ENCODE peak calls at places on chromosomes 4 and X, in six cellular contexts. W is Peyer's patch, B is tibial nerve, G is sigmoid colon, V is endothelial cell of umbilical vein, F is uterus. Y is an unnamed sample.

GRCh38 chr4:153488006-153488718 is 22.0 kb downstream of the TMEM131L start:
- DNase-seq in G (no peak), W (peak), F (no peak), V (peak), B (no peak), Y (no peak)

GRCh38 chrX:79036152-79036551 is 91.0 kb downstream of the P2RY10 start:
- DNase-seq in G (no peak), W (no peak), B (no peak), F (no peak), V (no peak), Y (no peak)

GRCh38 chr4:183348706-183349659 is 26.8 kb upstream of the CLDN24 start:
- DNase-seq in V (peak), G (no peak), W (no peak), B (no peak), F (no peak), Y (no peak)

GRCh38 chr4:128916832-128917231 is 107.3 kb downstream of the JADE1 start:
- DNase-seq in W (peak), B (no peak), F (peak), V (no peak), G (no peak), Y (no peak)

GRCh38 chr4:48943387-48943786 is 36.8 kb upstream of the OCIAD2 start:
- DNase-seq in V (no peak), F (no peak), B (no peak), W (no peak), G (no peak), Y (no peak)

GRCh38 chr4:65917486-65917885 is 247.2 kb upstream of the EPHA5 start:
- DNase-seq in W (no peak), G (no peak), B (no peak), V (no peak), F (no peak), Y (no peak)

GRCh38 chr4:951186-951585 is 18.9 kb downstream of the TMEM175 start:
- DNase-seq in B (no peak), G (no peak), F (no peak), V (no peak), W (no peak), Y (no peak)

GRCh38 chr4:109559625-109559982 is 442 bp upstream of the MCUB start:
- DNase-seq in W (peak), F (peak), G (no peak), V (no peak), B (no peak), Y (no peak)

GRCh38 chr4:165476214-165477098 is 97.6 kb downstream of the CPE start:
- DNase-seq in V (peak), W (no peak), B (no peak), F (no peak), G (no peak), Y (no peak)

GRCh38 chr4:74267998-74268606 is 40.2 kb upstream of the EPGN start:
- DNase-seq in W (no peak), F (no peak), G (no peak), V (peak), B (no peak), Y (no peak)

GRCh38 chrX:109448539-109448938 is 33.3 kb downstream of the GUCY2F start:
- DNase-seq in G (no peak), V (no peak), W (no peak), F (no peak), B (no peak), Y (no peak)

GRCh38 chr4:182846041-182846440 is 71.1 kb downstream of the DCTD start:
- DNase-seq in G (no peak), F (no peak), W (no peak), V (no peak), B (no peak), Y (no peak)

GRCh38 chr4:163201358-163201757 is 34.7 kb upstream of the NAF1 start:
- DNase-seq in G (no peak), F (no peak), B (no peak), W (no peak), V (no peak), Y (no peak)

GRCh38 chr4:64584981-64585557 is 175.8 kb upstream of the TECRL start:
- DNase-seq in V (peak), G (no peak), W (no peak), F (no peak), B (no peak), Y (no peak)

GRCh38 chr4:107248571-107248970 is 212.5 kb upstream of the DKK2 start:
- DNase-seq in G (no peak), F (no peak), W (no peak), B (no peak), V (no peak), Y (no peak)

GRCh38 chr4:172173206-172173605 is 360.0 kb downstream of the GALNTL6 start:
- DNase-seq in V (no peak), B (no peak), F (no peak), G (no peak), W (no peak), Y (no peak)

GRCh38 chrX:19625612-19626011 is 110.3 kb upstream of the MAP3K15 start:
- DNase-seq in W (no peak), F (no peak), V (peak), B (no peak), G (no peak), Y (no peak)

GRCh38 chr4:145881991-145882390 is 56.6 kb downstream of the ZNF827 start:
- DNase-seq in V (no peak), B (no peak), W (peak), G (no peak), F (no peak), Y (peak)

GRCh38 chr4:87442889-87443288 is 20.5 kb downstream of the NUDT9 start:
- DNase-seq in G (no peak), V (no peak), F (no peak), B (no peak), W (no peak), Y (no peak)

GRCh38 chr4:140463610-140464009 is 34.5 kb downstream of the MGAT4D start:
- DNase-seq in V (no peak), G (no peak), B (no peak), W (no peak), F (no peak), Y (no peak)

GRCh38 chr4:73978886-73979285 is 2.9 kb downstream of the PF4 start:
- DNase-seq in G (no peak), F (no peak), W (no peak), V (no peak), B (no peak), Y (no peak)

GRCh38 chr4:26345541-26345940 is 24.7 kb downstream of the RBPJ start:
- DNase-seq in V (no peak), F (no peak), B (no peak), W (no peak), G (no peak), Y (no peak)

GRCh38 chr4:5142726-5143125 is 91.4 kb downstream of the STK32B start:
- DNase-seq in V (peak), G (no peak), B (no peak), W (no peak), F (peak), Y (peak)

GRCh38 chr4:101689220-101689619 is 101.3 kb upstream of the BANK1 start:
- DNase-seq in G (no peak), F (no peak), B (no peak), V (no peak), W (no peak), Y (no peak)

GRCh38 chr4:13548984-13549546 is 4.8 kb upstream of the NKX3-2 start:
- DNase-seq in W (peak), G (peak), B (peak), F (peak), V (peak), Y (peak)

GRCh38 chr4:174973336-174973735 is 55.2 kb downstream of the ADAM29 start:
- DNase-seq in B (no peak), W (no peak), F (no peak), G (no peak), V (no peak), Y (no peak)

GRCh38 chrX:22378296-22378695 is 105.6 kb downstream of the CBLL2 start:
- DNase-seq in W (no peak), V (no peak), G (no peak), B (no peak), F (no peak), Y (no peak)

GRCh38 chr4:108272046-108272445 is 103.3 kb upstream of the LEF1 start:
- DNase-seq in W (no peak), F (no peak), V (no peak), B (no peak), G (no peak), Y (no peak)

GRCh38 chrX:118560380-118560932 is 64.8 kb downstream of the DOCK11 start:
- DNase-seq in F (no peak), B (no peak), V (no peak), G (no peak), W (no peak), Y (no peak)

DNA sequence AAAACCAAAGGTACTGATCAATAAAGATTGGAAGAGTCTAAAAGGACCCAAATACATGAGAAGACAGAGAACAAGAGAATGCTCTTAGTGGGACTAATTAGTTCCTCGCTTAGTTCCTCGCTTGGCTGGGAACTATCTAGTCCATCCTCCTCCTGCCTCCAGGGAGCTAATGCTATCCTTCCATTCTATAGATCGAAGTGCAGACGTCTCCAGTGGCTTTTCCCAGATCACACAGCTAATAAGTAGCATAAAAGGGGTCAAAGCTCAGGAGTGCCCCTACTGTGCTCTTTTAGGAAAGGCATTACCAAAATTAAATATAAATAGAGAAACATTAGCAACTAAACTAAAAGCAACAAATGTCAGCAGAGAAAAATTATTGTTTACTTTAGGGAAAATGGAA is 42.3 kb upstream of the PPARGC1A start:
- DNase-seq in W (no peak), F (no peak), V (no peak), G (no peak), B (no peak), Y (no peak)
- TF ChIP-seq POLR2A in W (no peak), F (no peak), V (no peak), G (no peak), B (no peak), Y (no peak)

GRCh38 chrX:139297638-139298037 is 232.9 kb upstream of the F9 start:
- DNase-seq in W (no peak), V (no peak), G (no peak), F (no peak), B (no peak), Y (no peak)
- H3K27ac ChIP-seq in W (no peak), V (no peak), G (no peak), F (no peak), B (no peak), Y (no peak)

GRCh38 chrX:102715967-102716366 is 3.7 kb downstream of the GPRASP2 start:
- DNase-seq in W (no peak), G (no peak), B (no peak), V (no peak), F (no peak), Y (no peak)

GRCh38 chrX:102723456-102723855 is 2.9 kb downstream of the GPRASP3 start:
- DNase-seq in B (no peak), G (no peak), V (no peak), F (no peak), W (no peak), Y (no peak)

GRCh38 chrX:102714994-102715393 is 2.7 kb downstream of the GPRASP2 start:
- DNase-seq in F (no peak), G (no peak), W (no peak), V (no peak), B (no peak), Y (no peak)

DNA sequence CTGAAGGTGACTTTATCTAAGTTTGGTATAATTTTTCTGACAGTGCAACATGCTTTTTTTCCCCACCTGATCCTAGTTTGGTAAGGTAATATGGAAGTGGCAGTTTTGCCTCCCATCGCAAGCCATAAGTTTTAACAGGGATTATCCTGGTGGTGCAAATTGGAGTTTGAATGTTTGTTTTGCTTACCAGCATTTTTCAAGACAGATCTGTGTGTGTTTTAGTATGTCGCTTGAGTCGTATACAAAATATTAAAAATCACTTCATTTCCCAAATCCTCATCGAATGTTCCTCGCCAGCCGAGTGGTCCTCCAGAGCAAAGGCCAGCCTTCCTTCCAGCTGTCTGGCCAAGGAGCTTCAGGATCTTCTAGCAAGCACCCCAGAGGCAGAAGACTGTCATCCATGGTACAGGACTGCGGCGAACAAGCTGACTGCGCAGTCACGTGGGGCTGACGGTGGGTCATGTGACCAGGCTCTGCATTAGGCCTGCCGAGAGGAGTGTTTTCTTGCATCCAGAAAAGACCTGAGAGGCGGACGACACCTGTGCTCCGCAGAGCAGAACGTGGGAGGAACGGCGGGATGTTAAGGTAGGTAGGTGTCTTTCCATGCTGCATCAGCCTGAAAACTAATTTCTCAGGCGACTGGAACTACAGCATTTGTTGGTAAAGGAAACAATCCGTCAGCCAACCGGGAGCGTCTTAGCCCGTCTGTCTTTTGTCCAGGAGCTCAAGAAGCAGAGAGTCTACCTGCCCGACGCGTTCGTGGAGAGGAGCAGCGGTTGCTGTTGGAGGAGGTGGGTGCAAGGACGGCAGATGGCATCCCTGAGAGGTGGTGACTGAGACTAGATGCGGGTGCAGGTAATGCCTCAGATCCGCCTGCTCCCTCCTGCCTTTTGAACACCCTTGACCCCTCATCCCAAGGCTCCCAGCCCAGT is at the start of gene GPRASP3:
- DNase-seq in G (peak), W (peak), V (peak), B (peak), F (peak), Y (peak)
- TF ChIP-seq POLR2A in G (no peak), W (peak), V (peak), B (peak), F (no peak), Y (peak)

GRCh38 chrX:16484338-16484737 is 165.6 kb upstream of the S100G start:
- DNase-seq in W (no peak), G (no peak), F (no peak), V (peak), B (no peak), Y (no peak)
- H3K27ac ChIP-seq in W (no peak), G (no peak), F (no peak), V (no peak), B (no peak), Y (no peak)